ENCODE peak calls at places on chromosomes 7 and 10, in seven cellular contexts. M is H9, T is mesenchymal stem cell, O is neuronal stem cell, X is IMR-90, G is H1, R is mesendoderm. P is an unnamed sample.

GRCh38 chr10:17210361-17210760 is 8.9 kb upstream of the TRDMT1 start:
- DNase-seq in R (no peak), O (no peak), M (no peak), X (peak), G (no peak), T (peak), P (no peak)

GRCh38 chr10:104040862-104041789 is 44.6 kb downstream of the COL17A1 start:
- DNase-seq in O (no peak), G (no peak), M (peak), R (no peak), X (no peak), T (no peak), P (no peak)

GRCh38 chr10:96588060-96588554 is 1.3 kb upstream of the TM9SF3 start:
- DNase-seq in O (no peak), G (no peak), T (no peak), R (no peak), M (no peak), X (no peak), P (no peak)

GRCh38 chr7:100676501-100677306 is 3.2 kb downstream of the GNB2 start:
- DNase-seq in R (no peak), T (no peak), X (no peak), O (no peak), M (no peak), G (no peak), P (no peak)

GRCh38 chr10:5975641-5976473 is 1.5 kb downstream of the IL15RA start:
- DNase-seq in O (no peak), G (no peak), R (peak), X (peak), T (peak), M (no peak), P (peak)

GRCh38 chr7:100585511-100586265 is at the start of gene LRCH4:
- DNase-seq in R (peak), X (no peak), M (peak), G (peak), T (no peak), O (no peak), P (peak)

GRCh38 chr7:29924006-29924405 is 65.6 kb downstream of the SCRN1 start:
- DNase-seq in G (no peak), O (no peak), M (no peak), T (no peak), X (no peak), R (peak), P (peak)

GRCh38 chr7:151787348-151787747 is 89.6 kb downstream of the PRKAG2 start:
- DNase-seq in M (no peak), G (no peak), T (no peak), O (no peak), X (no peak), R (no peak), P (no peak)

GRCh38 chr10:60429084-60429849 is 39.6 kb upstream of the ANK3 start:
- DNase-seq in G (no peak), O (no peak), R (no peak), T (no peak), X (peak), M (no peak), P (no peak)

GRCh38 chr7:116706668-116707126 is 34.7 kb downstream of the MET start:
- DNase-seq in R (peak), T (peak), O (no peak), X (no peak), G (no peak), M (no peak), P (no peak)

GRCh38 chr7:131681961-131682360 is 125.5 kb upstream of the PODXL start:
- DNase-seq in T (no peak), M (no peak), O (no peak), X (no peak), R (no peak), G (no peak), P (no peak)

GRCh38 chr10:46306550-46307184 is 19.9 kb downstream of the ANTXRL start:
- DNase-seq in M (peak), R (no peak), G (no peak), O (no peak), T (no peak), X (no peak), P (peak)

GRCh38 chr10:23310443-23310842 is 34.2 kb downstream of the C10orf67 start:
- DNase-seq in R (peak), M (no peak), G (no peak), T (no peak), X (no peak), O (no peak), P (no peak)

GRCh38 chr7:74006451-74007259 is 21.3 kb upstream of the ELN start:
- DNase-seq in R (no peak), X (no peak), T (no peak), M (no peak), G (no peak), O (no peak), P (peak)

GRCh38 chr10:33616921-33617320 is 282.5 kb upstream of the NRP1 start:
- DNase-seq in G (no peak), T (peak), M (no peak), R (peak), O (no peak), X (peak), P (peak)

GRCh38 chr10:18043607-18044006 is 91.9 kb downstream of the SLC39A12 start:
- DNase-seq in G (no peak), M (no peak), T (no peak), O (no peak), X (peak), R (no peak), P (no peak)

GRCh38 chr7:66099232-66099550 is 15.5 kb upstream of the CRCP start:
- DNase-seq in X (no peak), T (no peak), R (no peak), G (no peak), O (no peak), M (no peak), P (no peak)

GRCh38 chr10:32332299-32332750 is 14.6 kb downstream of the EPC1 start:
- DNase-seq in M (no peak), O (no peak), G (no peak), X (peak), R (no peak), T (peak), P (peak)

GRCh38 chr7:79876769-79877362 is 257.8 kb upstream of the GNAI1 start:
- DNase-seq in T (peak), R (no peak), O (no peak), M (no peak), G (no peak), X (peak), P (peak)

GRCh38 chr10:71080381-71081228 is 131.8 kb upstream of the UNC5B start:
- DNase-seq in T (no peak), G (peak), O (no peak), M (peak), X (no peak), R (no peak), P (no peak)

GRCh38 chr7:90988523-90988922 is 275.7 kb upstream of the FZD1 start:
- DNase-seq in G (no peak), M (no peak), X (no peak), R (no peak), T (no peak), O (no peak), P (no peak)

GRCh38 chr7:102085223-102085772 is 201.4 kb upstream of the SH2B2 start:
- DNase-seq in T (no peak), R (no peak), X (no peak), G (peak), M (no peak), O (no peak), P (no peak)

GRCh38 chr10:113064039-113064438 is 114.0 kb downstream of the TCF7L2 start:
- DNase-seq in R (peak), M (no peak), X (no peak), G (no peak), O (no peak), T (no peak), P (peak)

GRCh38 chr7:85172530-85172941 is 14.3 kb downstream of the SEMA3D start:
- DNase-seq in R (no peak), G (no peak), O (no peak), T (peak), M (no peak), X (peak), P (no peak)

GRCh38 chr10:71548494-71548846 is 151.8 kb downstream of the CDH23 start:
- DNase-seq in G (peak), M (no peak), T (peak), O (no peak), X (peak), R (peak), P (peak)

GRCh38 chr7:2313450-2314208 is 612 bp downstream of the SNX8 start:
- DNase-seq in R (peak), G (no peak), O (no peak), T (peak), X (no peak), M (no peak), P (no peak)

GRCh38 chr10:128498746-128499145 is 372.5 kb upstream of the MKI67 start:
- DNase-seq in G (no peak), O (no peak), X (no peak), T (no peak), R (no peak), M (no peak), P (no peak)

GRCh38 chr10:100823194-100823593 is 77.8 kb downstream of the PAX2 start:
- DNase-seq in M (no peak), O (no peak), R (peak), T (no peak), X (no peak), G (no peak), P (peak)

GRCh38 chr7:87225696-87226095 is 6.2 kb upstream of the TMEM243 start:
- DNase-seq in G (no peak), T (peak), M (no peak), X (peak), R (no peak), O (no peak), P (no peak)

GRCh38 chr10:11351801-11352200 is 259.6 kb downstream of the USP6NL start:
- DNase-seq in M (no peak), T (no peak), O (no peak), G (no peak), R (no peak), X (no peak), P (no peak)

GRCh38 chr7:55478700-55479099 is 93.6 kb downstream of the VOPP1 start:
- DNase-seq in T (peak), R (no peak), O (no peak), G (peak), X (no peak), M (peak), P (no peak)

GRCh38 chr7:127943541-127944521 is 87.4 kb downstream of the LRRC4 start:
- DNase-seq in M (no peak), G (no peak), T (no peak), X (peak), R (no peak), O (no peak), P (no peak)

GRCh38 chr7:12839508-12840153 is 152.2 kb downstream of the ARL4A start:
- DNase-seq in M (peak), O (peak), G (peak), T (no peak), X (no peak), R (peak), P (no peak)

GRCh38 chr10:69413221-69413865 is 3.4 kb downstream of the TACR2 start:
- DNase-seq in X (peak), M (peak), T (peak), G (peak), R (peak), O (peak), P (no peak)

GRCh38 chr10:35331894-35332640 is 4.2 kb upstream of the CCNY start:
- DNase-seq in T (peak), O (no peak), X (peak), M (no peak), G (no peak), R (no peak), P (peak)

GRCh38 chr7:29385214-29385613 is 178.4 kb upstream of the PRR15 start:
- DNase-seq in T (no peak), M (no peak), X (no peak), G (no peak), R (no peak), O (no peak), P (no peak)

GRCh38 chr10:93481931-93482834 is at the start of gene MYOF:
- DNase-seq in R (peak), T (peak), M (peak), O (peak), G (peak), X (peak), P (peak)

DNA sequence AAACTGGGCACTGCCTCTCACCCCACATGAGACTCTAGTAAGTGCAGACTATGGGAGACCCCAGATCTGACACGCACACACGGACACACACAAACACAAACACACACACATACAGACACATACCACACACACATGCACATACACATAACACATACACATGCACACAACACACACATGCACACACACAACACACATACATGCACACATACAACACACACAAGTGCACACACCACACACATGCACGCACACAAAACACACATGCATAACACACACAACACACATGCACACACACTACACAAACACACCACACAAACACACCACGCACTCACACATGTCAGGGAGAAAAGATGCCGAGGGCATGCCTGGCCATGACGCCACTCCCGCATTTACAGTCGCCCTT is 205.5 kb downstream of the TYW1B start:
- DNase-seq in T (no peak), R (no peak), M (no peak), X (no peak), O (no peak), G (no peak), P (no peak)
- H2AK5ac ChIP-seq in T (no peak), R (no peak), M (no peak), X (no peak), O (no peak), G (peak), P (no peak)

GRCh38 chr7:106730021-106730420 is 69.1 kb upstream of the CCDC71L start:
- DNase-seq in M (no peak), G (no peak), T (no peak), O (no peak), R (no peak), X (no peak), P (no peak)
- H2AK5ac ChIP-seq in M (no peak), G (no peak), T (no peak), O (no peak), R (no peak), X (no peak), P (no peak)

DNA sequence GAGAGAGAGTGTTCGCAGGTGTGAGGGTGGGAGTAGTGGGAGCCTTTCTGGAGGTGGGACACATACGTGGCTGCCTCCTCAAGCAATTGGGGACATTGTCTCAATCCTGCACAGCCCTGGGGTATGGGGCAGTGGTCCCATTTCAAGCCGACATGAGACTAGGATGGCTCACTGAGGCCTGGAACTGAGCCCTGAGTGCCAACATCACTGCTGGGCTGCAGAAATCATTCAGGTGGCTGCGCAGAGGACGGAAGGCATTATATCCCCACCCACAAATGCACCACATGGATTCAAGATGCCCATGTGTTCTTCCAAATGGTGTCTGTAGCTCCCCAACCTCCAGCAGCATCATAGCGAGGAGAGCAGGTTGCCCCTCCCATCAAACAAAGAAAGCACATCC is 4.9 kb downstream of the SFTPA2 start:
- DNase-seq in G (no peak), R (no peak), T (no peak), X (no peak), O (no peak), M (no peak), P (no peak)
- H2AK5ac ChIP-seq in G (no peak), R (no peak), T (no peak), X (no peak), O (no peak), M (no peak), P (no peak)

GRCh38 chr10:130174343-130174742 is 38.2 kb downstream of the GLRX3 start:
- DNase-seq in G (no peak), T (no peak), O (no peak), M (no peak), R (no peak), X (peak), P (no peak)

GRCh38 chr10:130167707-130168106 is 31.5 kb downstream of the GLRX3 start:
- DNase-seq in X (no peak), O (no peak), T (no peak), M (no peak), R (no peak), G (no peak), P (no peak)

GRCh38 chr10:130167193-130167592 is 31.0 kb downstream of the GLRX3 start:
- DNase-seq in G (no peak), R (no peak), M (no peak), O (no peak), X (no peak), T (no peak), P (no peak)

GRCh38 chr10:130171196-130171595 is 35.0 kb downstream of the GLRX3 start:
- DNase-seq in O (no peak), M (no peak), X (no peak), G (no peak), R (no peak), T (peak), P (no peak)

GRCh38 chr10:130169136-130169888 is 33.1 kb downstream of the GLRX3 start:
- DNase-seq in X (peak), T (no peak), M (no peak), O (no peak), R (peak), G (no peak), P (no peak)
- H2AK5ac ChIP-seq in X (no peak), T (no peak), M (no peak), O (no peak), R (no peak), G (no peak), P (no peak)

DNA sequence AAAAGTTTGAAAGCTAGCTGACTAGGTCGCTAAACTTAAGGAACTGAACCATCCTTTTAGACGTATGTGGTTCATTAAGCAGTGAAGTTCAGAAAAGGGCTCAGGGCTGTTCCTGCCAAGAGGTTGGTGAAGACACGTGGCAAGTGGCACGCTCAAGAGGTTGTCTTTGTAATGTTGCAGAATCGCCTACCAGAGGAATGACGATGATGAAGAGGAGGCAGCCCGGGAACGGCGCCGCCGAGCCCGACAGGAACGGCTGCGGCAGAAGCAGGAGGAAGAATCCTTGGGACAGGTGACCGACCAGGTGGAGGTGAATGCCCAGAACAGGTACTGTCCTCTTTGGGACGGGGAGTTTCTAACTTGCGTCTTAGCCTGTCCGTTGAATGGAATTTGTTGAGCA is 57.7 kb upstream of the AGBL3 start:
- DNase-seq in G (no peak), T (no peak), O (no peak), M (no peak), R (no peak), X (no peak), P (no peak)
- H2AK5ac ChIP-seq in G (no peak), T (no peak), O (no peak), M (no peak), R (no peak), X (no peak), P (no peak)